ENCODE peak calls at places on chromosomes 16 and 17, in eight cellular contexts. L is Peyer's patch, M is stomach, U is esophagus squamous epithelium, Y is breast epithelium, O is ovary, W is testis, C is A549. Z is an unnamed sample.

GRCh38 chr16:4944333-4945281 is 7.7 kb upstream of the PPL start:
- DNase-seq in Y (peak), C (peak), M (peak), O (peak), L (peak), U (no peak), W (peak), Z (peak)

GRCh38 chr16:85261657-85262557 is 149.6 kb upstream of the CIBAR2 start:
- DNase-seq in O (no peak), Y (no peak), L (no peak), U (no peak), C (no peak), W (no peak), M (no peak), Z (peak)

GRCh38 chr17:44436336-44436735 is 46.9 kb upstream of the ITGA2B start:
- DNase-seq in L (no peak), M (no peak), O (no peak), W (no peak), C (no peak), U (no peak), Y (no peak), Z (no peak)

GRCh38 chr16:88731699-88732098 is 25.4 kb downstream of the CTU2 start:
- DNase-seq in L (no peak), W (no peak), O (no peak), Y (no peak), M (no peak), U (peak), C (no peak), Z (no peak)

GRCh38 chr17:57518587-57519118 is 226.4 kb downstream of the CCDC182 start:
- DNase-seq in U (no peak), L (no peak), C (no peak), M (no peak), O (no peak), Y (no peak), W (no peak), Z (no peak)

GRCh38 chr16:6558133-6558532 is 774.5 kb upstream of the RBFOX1 start:
- DNase-seq in O (no peak), L (no peak), C (no peak), Y (no peak), U (no peak), M (no peak), W (no peak), Z (no peak)

GRCh38 chr17:22518185-22518584 is 825.9 kb downstream of the KCNJ18 start:
- DNase-seq in U (no peak), L (no peak), M (no peak), Y (no peak), W (no peak), C (no peak), O (no peak), Z (no peak)

GRCh38 chr16:72961115-72961832 is 86.7 kb downstream of the ZFHX3 start:
- DNase-seq in C (no peak), Y (no peak), U (no peak), M (no peak), L (no peak), W (no peak), O (no peak), Z (no peak)

GRCh38 chr16:27520982-27521673 is 28.6 kb downstream of the GTF3C1 start:
- DNase-seq in Y (no peak), O (no peak), U (no peak), L (no peak), C (no peak), W (no peak), M (no peak), Z (no peak)

DNA sequence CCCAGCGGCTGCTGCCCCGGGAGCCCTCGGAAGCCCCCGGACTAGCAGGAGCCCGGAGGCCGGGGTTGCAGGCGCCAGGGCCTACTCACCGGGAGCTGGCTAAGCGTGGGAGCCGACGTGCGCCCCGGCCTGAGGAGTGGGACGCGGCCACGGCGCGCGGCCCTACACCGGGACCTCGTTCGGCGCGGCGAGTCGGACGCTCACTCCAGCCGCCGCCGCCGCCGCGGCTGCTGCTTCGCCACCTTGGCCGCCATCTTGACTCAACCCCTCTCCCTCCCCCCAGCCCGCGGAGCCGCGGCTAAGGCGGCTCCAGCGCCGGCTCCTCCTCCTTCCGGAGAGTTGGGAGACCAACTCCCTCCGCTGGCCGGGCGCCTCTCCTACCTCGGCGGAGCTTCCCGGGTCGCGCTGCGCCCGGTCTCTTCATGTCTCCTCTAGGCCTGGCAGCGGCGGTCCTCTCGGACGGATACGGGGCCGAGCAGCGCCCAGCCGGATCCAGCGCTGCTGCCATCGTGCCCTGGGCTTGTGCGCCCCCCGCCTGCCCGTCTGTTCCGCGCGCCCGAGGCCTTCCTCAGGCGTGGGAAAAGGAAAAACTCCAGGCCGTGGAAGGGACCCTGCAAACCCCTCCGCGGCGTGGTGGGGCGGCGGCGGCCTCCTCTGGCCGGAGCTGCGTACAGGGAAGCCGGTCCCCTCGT is at the start of gene NCOR1:
- DNase-seq in W (peak), L (peak), Y (peak), U (peak), M (peak), C (peak), O (peak), Z (peak)
- TF ChIP-seq POLR2A in W (no peak), L (peak), Y (peak), U (no peak), M (peak), C (peak), O (peak), Z (peak)

GRCh38 chr16:8785408-8785807 is 12.0 kb downstream of the TMEM186 start:
- DNase-seq in C (no peak), Y (no peak), M (no peak), L (no peak), O (no peak), W (no peak), U (no peak), Z (no peak)

GRCh38 chr16:8781797-8782196 is 15.6 kb downstream of the TMEM186 start:
- DNase-seq in L (no peak), O (no peak), C (no peak), M (no peak), W (no peak), Y (no peak), U (no peak), Z (no peak)

GRCh38 chr16:8777217-8777616 is 20.2 kb downstream of the TMEM186 start:
- DNase-seq in C (no peak), M (no peak), U (no peak), O (no peak), Y (no peak), W (no peak), L (no peak), Z (no peak)

GRCh38 chr16:8782673-8783072 is 14.8 kb downstream of the TMEM186 start:
- DNase-seq in C (no peak), L (no peak), Y (no peak), U (no peak), W (no peak), O (no peak), M (no peak), Z (no peak)
- TF ChIP-seq POLR2A in C (no peak), L (no peak), Y (no peak), U (no peak), W (no peak), O (no peak), M (no peak), Z (no peak)

GRCh38 chr16:2530629-2531318 is 434 bp downstream of the CEMP1 start:
- DNase-seq in C (no peak), W (no peak), U (no peak), O (peak), L (peak), Y (no peak), M (no peak), Z (no peak)

GRCh38 chr16:2529961-2530628 is 1.1 kb downstream of the CEMP1 start:
- DNase-seq in M (no peak), U (no peak), Y (no peak), W (no peak), L (peak), C (no peak), O (no peak), Z (no peak)

GRCh38 chr16:2527784-2528100 is 3.5 kb downstream of the CEMP1 start:
- DNase-seq in W (no peak), C (no peak), O (no peak), U (no peak), M (no peak), Y (no peak), L (peak), Z (no peak)

GRCh38 chr16:2528161-2529060 is 2.8 kb downstream of the CEMP1 start:
- DNase-seq in M (no peak), U (no peak), C (no peak), L (peak), O (no peak), Y (no peak), W (no peak), Z (no peak)

GRCh38 chr16:2529061-2529931 is 1.9 kb downstream of the CEMP1 start:
- DNase-seq in O (peak), Y (no peak), U (no peak), C (no peak), L (peak), W (no peak), M (no peak), Z (no peak)
- TF ChIP-seq POLR2A in O (no peak), Y (no peak), U (no peak), C (no peak), L (no peak), W (no peak), M (no peak), Z (no peak)

DNA sequence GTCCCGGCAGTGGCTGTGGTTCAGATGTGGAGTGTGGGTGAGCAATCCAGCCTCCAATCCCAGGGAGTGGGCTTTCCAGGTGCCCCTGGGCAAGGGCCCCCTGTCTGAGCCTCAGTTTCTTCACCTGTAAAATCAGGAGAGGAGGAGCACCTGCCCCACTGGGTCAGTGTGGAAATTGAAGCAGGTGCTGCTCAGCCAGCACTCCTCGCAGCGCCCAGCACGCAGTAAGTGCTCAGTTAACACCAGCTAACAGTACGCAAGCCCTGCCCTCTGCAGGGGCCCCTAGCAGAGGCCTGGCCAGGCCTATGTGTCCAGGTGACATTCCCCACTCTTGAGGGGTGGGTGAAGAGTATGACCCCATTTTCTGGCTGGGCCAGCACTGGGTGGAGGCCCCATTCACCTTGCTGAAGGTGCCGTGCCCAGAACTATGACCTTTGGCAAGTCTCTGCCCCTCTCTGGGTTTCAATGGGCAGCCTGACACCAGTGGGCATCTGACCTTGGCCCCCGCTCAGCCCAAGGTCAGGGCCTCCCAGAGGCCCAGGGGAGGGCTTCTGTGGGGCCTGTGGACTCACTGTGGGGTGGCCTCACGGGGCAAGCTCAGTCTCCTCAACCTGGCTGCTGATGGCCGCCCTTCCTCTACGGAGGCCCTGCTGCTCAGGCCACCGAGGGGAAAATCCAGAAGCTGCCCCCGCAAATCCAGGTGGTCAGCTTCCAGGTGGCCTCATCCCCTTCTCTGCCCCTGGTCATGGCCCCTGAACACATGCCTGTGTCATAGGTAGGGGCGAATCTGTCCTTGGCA is 2.5 kb downstream of the MTSS2 start:
- DNase-seq in U (no peak), L (no peak), W (no peak), M (no peak), O (no peak), C (no peak), Y (no peak), Z (no peak)
- TF ChIP-seq POLR2A in U (no peak), L (no peak), W (no peak), M (no peak), O (no peak), C (no peak), Y (no peak), Z (no peak)

GRCh38 chr16:20884240-20884556 is 16.0 kb downstream of the DCUN1D3 start:
- DNase-seq in O (no peak), U (no peak), M (no peak), C (no peak), W (no peak), Y (no peak), L (no peak), Z (no peak)

GRCh38 chr16:20886320-20886719 is 13.8 kb downstream of the DCUN1D3 start:
- DNase-seq in L (no peak), M (no peak), O (no peak), W (no peak), U (no peak), Y (no peak), C (no peak), Z (no peak)

GRCh38 chr16:20887207-20887606 is 13.0 kb downstream of the DCUN1D3 start:
- DNase-seq in L (no peak), M (no peak), O (no peak), Y (no peak), W (no peak), C (no peak), U (no peak), Z (no peak)

GRCh38 chr16:20894388-20894787 is 5.8 kb downstream of the DCUN1D3 start:
- DNase-seq in C (no peak), M (no peak), O (no peak), L (no peak), W (no peak), U (no peak), Y (no peak), Z (no peak)

DNA sequence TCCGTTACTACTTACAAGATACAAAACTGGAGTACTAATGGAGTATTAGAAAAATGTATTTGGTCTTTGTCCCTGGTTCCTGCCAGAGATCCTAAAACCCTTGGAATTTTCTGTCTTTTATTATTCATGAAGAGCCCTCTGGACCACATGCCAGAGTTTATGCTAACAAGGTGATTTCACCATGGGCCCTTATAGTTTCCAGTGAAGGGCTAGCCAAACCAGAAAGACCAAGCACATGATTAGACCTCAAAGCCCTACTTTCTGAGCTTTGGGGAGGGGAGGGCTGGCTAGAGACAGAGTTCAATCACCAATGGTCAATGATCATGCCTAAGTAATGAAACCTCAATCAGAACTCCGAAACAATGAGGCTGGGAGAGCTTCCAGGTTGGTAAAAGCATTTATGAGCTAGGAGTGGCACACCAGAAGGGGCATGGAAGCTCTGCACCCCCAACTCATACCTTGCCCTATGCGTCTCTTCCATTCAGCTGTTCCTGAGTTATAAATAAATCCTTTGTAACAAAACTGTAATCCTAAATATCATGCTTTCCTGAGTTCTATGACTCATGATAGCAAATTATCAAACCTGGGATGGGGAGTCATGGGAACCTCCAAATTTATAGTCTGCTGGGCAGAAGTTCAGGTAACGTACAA is 10.4 kb downstream of the DCUN1D3 start:
- DNase-seq in W (no peak), L (no peak), C (no peak), Y (no peak), M (no peak), O (no peak), U (no peak), Z (no peak)
- TF ChIP-seq POLR2A in W (no peak), L (no peak), C (no peak), Y (no peak), M (no peak), O (no peak), U (no peak), Z (no peak)

GRCh38 chr17:8154608-8155152 is 2.5 kb upstream of the PER1 start:
- DNase-seq in C (no peak), Y (no peak), O (no peak), U (no peak), L (no peak), W (no peak), M (no peak), Z (peak)

GRCh38 chr17:8152981-8153549 is 861 bp upstream of the PER1 start:
- DNase-seq in M (no peak), C (no peak), O (peak), U (no peak), Y (peak), L (no peak), W (no peak), Z (no peak)

GRCh38 chr17:8153550-8153956 is 1.3 kb upstream of the PER1 start:
- DNase-seq in M (peak), O (peak), U (no peak), L (peak), W (peak), C (peak), Y (peak), Z (peak)

GRCh38 chr17:8155341-8156173 is 3.4 kb upstream of the PER1 start:
- DNase-seq in Y (peak), L (no peak), C (no peak), O (peak), U (no peak), M (peak), W (no peak), Z (peak)

DNA sequence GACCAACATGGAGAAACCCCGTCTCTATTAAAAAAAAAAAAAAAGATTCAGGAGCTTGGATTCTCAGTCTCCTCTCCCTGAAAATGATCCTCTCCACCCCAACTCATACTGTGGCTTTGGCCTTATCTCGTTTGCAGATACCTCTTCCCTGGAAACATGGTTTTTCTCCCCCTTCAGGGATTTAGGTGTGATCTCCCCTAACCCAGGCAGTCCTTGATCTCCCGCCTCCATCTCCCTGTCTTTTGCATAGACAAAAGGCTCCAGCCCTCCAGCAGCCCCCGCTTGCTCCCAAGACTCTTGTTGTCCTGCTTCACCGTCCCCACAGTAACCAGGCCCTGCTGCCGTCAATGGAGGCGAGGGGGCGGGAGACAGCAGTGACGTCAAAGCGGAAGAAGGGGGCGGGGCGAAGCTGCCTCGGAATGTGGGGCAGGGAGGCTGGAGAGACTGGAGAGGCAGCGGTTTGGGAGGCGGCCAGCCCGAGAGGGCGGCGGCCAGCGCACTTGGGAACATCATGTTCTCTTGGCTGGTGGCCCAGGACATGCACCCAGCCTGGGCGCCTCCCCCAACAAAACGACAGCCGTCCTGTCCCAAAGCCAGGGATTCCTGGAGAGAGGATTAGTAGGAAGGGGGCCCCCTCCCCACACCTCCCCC is 1.9 kb upstream of the PER1 start:
- DNase-seq in L (peak), C (peak), M (peak), Y (peak), O (peak), U (peak), W (peak), Z (peak)
- TF ChIP-seq POLR2A in L (peak), C (peak), M (peak), Y (peak), O (peak), U (no peak), W (peak), Z (peak)

DNA sequence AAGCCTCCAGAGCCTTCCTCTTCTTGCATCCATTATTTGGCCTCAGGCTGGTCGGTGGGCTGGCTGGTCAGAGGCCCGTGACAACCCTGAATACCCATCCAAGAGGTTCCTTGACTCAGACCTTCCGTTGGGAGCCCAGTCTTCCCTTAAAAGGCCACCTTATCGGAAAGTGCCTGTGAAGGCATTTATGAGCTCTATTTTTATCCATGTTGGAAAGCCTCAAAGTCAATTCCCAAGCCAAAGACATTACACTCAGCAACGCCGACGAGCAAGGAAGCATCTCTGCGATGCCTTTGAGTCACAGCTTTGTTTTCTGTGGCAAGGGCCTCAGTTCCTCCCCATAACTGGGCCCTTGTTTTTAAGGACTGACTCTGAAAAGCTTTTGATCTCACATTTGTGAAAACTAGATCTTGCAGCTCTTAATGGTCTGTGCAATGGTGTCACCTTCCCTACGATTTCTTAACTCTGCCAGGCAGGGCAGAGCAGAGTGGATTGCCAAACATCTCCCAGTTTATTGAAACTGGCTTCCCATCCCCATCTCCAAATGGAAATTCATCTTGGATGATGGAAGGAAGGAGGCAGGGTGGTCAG is 13.3 kb upstream of the SPOP start:
- DNase-seq in U (no peak), Y (no peak), M (no peak), W (peak), C (no peak), L (no peak), O (peak), Z (no peak)
- TF ChIP-seq POLR2A in U (no peak), Y (no peak), M (no peak), W (no peak), C (no peak), L (no peak), O (no peak), Z (no peak)

GRCh38 chr17:65122836-65123756 is 14.1 kb upstream of the RGS9 start:
- DNase-seq in W (peak), Y (peak), O (peak), M (peak), L (peak), C (peak), U (no peak), Z (peak)
- TF ChIP-seq POLR2A in W (no peak), Y (peak), O (peak), M (peak), L (peak), C (peak), U (no peak), Z (peak)